ENCODE peak calls at places on chromosomes 11 and 22, in nine cellular contexts. One of them, this sample, is unnamed.

GRCh38 chr11:42462558-42463310 is 849.1 kb upstream of the API5 start:
- DNase-seq in colonic mucosa: no peak
- DNase-seq in cardiac muscle cell: peak; percentile 57
- DNase-seq in psoas muscle: no peak
- DNase-seq in dorsolateral prefrontal cortex: no peak
- DNase-seq in BE2C: no peak
- DNase-seq in mucosa of descending colon: no peak
- DNase-seq in OCI-LY7: no peak
- DNase-seq in MM.1S: no peak
- DNase-seq in this sample: peak; percentile 27

GRCh38 chr11:11444027-11444799 is 91.2 kb upstream of the CSNK2A3 start:
- DNase-seq in colonic mucosa: no peak
- DNase-seq in cardiac muscle cell: peak; percentile 55
- DNase-seq in psoas muscle: no peak
- DNase-seq in dorsolateral prefrontal cortex: no peak
- DNase-seq in BE2C: no peak
- DNase-seq in mucosa of descending colon: no peak
- DNase-seq in OCI-LY7: no peak
- DNase-seq in MM.1S: no peak
- DNase-seq in this sample: peak; percentile 15

GRCh38 chr11:107526197-107526596 is 39.3 kb downstream of the ALKBH8 start:
- DNase-seq in colonic mucosa: no peak
- DNase-seq in cardiac muscle cell: no peak
- DNase-seq in psoas muscle: no peak
- DNase-seq in dorsolateral prefrontal cortex: no peak
- DNase-seq in BE2C: no peak
- DNase-seq in mucosa of descending colon: no peak
- DNase-seq in OCI-LY7: no peak
- DNase-seq in MM.1S: no peak
- DNase-seq in this sample: no peak

GRCh38 chr11:89498845-89499448 is 7.8 kb upstream of the NOX4 start:
- DNase-seq in colonic mucosa: no peak
- DNase-seq in cardiac muscle cell: no peak
- DNase-seq in psoas muscle: no peak
- DNase-seq in dorsolateral prefrontal cortex: no peak
- DNase-seq in BE2C: no peak
- DNase-seq in mucosa of descending colon: peak; percentile 15
- DNase-seq in OCI-LY7: no peak
- DNase-seq in MM.1S: no peak
- DNase-seq in this sample: no peak

GRCh38 chr22:41915035-41915782 is at the start of gene SHISA8:
- DNase-seq in colonic mucosa: peak; percentile 58
- DNase-seq in cardiac muscle cell: peak; percentile 64
- DNase-seq in psoas muscle: peak; percentile 66
- DNase-seq in dorsolateral prefrontal cortex: peak; percentile 52
- DNase-seq in BE2C: peak; percentile 60
- DNase-seq in mucosa of descending colon: peak; percentile 57
- DNase-seq in OCI-LY7: no peak
- DNase-seq in MM.1S: peak; percentile 42
- DNase-seq in this sample: no peak

GRCh38 chr11:98729118-98729517 is 291.6 kb upstream of the CNTN5 start:
- DNase-seq in colonic mucosa: no peak
- DNase-seq in cardiac muscle cell: no peak
- DNase-seq in psoas muscle: no peak
- DNase-seq in dorsolateral prefrontal cortex: no peak
- DNase-seq in BE2C: no peak
- DNase-seq in mucosa of descending colon: no peak
- DNase-seq in OCI-LY7: no peak
- DNase-seq in MM.1S: no peak
- DNase-seq in this sample: no peak

GRCh38 chr11:77065878-77066228 is 918 bp upstream of the CAPN5 start:
- DNase-seq in colonic mucosa: peak; percentile 74
- DNase-seq in cardiac muscle cell: peak; percentile 86
- DNase-seq in psoas muscle: peak; percentile 69
- DNase-seq in dorsolateral prefrontal cortex: no peak
- DNase-seq in BE2C: no peak
- DNase-seq in mucosa of descending colon: peak; percentile 68
- DNase-seq in OCI-LY7: no peak
- DNase-seq in MM.1S: no peak
- DNase-seq in this sample: no peak

GRCh38 chr11:132632641-132633124 is 899.6 kb downstream of the OPCML start:
- DNase-seq in colonic mucosa: no peak
- DNase-seq in cardiac muscle cell: peak; percentile 94
- DNase-seq in psoas muscle: no peak
- DNase-seq in dorsolateral prefrontal cortex: no peak
- DNase-seq in BE2C: no peak
- DNase-seq in mucosa of descending colon: no peak
- DNase-seq in OCI-LY7: no peak
- DNase-seq in MM.1S: no peak
- DNase-seq in this sample: peak; percentile 93

GRCh38 chr11:68317147-68317785 is 4.9 kb downstream of the LRP5 start:
- DNase-seq in colonic mucosa: no peak
- DNase-seq in cardiac muscle cell: no peak
- DNase-seq in psoas muscle: no peak
- DNase-seq in dorsolateral prefrontal cortex: no peak
- DNase-seq in BE2C: no peak
- DNase-seq in mucosa of descending colon: no peak
- DNase-seq in OCI-LY7: no peak
- DNase-seq in MM.1S: no peak
- DNase-seq in this sample: no peak

GRCh38 chr11:77747381-77747969 is 73.0 kb downstream of the RSF1 start:
- DNase-seq in colonic mucosa: no peak
- DNase-seq in cardiac muscle cell: peak; percentile 60
- DNase-seq in psoas muscle: no peak
- DNase-seq in dorsolateral prefrontal cortex: no peak
- DNase-seq in BE2C: no peak
- DNase-seq in mucosa of descending colon: no peak
- DNase-seq in OCI-LY7: no peak
- DNase-seq in MM.1S: no peak
- DNase-seq in this sample: no peak

DNA sequence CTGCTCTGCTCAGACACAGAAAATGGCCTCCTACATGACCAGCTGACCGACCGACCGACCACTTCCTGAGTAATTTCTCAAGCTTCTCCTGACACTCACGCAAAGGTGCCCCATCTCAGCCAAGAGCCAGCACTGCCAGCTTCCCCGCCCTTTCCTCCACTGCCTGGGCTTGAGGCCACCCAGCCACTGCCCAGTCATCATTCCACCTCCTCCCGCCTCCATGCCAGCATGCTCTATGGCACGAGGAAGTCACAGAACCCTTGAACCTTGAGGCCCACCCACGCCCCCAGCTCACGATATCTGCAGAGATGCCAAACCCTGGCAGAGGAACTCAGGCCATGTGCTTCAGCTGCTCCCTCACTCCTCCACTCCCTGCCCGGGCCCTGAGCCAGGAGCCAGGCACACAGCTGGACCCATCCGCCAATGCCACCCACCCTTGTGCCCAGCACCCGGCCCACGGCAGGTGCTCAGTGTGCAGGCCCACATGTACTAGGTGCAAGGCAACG is 14.0 kb downstream of the KIAA0930 start:
- DNase-seq in colonic mucosa: no peak
- DNase-seq in cardiac muscle cell: peak; percentile 43
- DNase-seq in psoas muscle: peak; percentile 58
- DNase-seq in dorsolateral prefrontal cortex: peak; percentile 82
- DNase-seq in BE2C: no peak
- DNase-seq in mucosa of descending colon: no peak
- DNase-seq in OCI-LY7: no peak
- DNase-seq in MM.1S: no peak
- DNase-seq in this sample: no peak
- H3K4me3 ChIP-seq in colonic mucosa: no peak overlapping the region
- H3K4me3 ChIP-seq in cardiac muscle cell: no peak overlapping the region
- H3K4me3 ChIP-seq in psoas muscle: no peak overlapping the region
- H3K4me3 ChIP-seq in dorsolateral prefrontal cortex: no peak overlapping the region
- H3K4me3 ChIP-seq in BE2C: no peak overlapping the region
- H3K4me3 ChIP-seq in mucosa of descending colon: no peak overlapping the region
- H3K4me3 ChIP-seq in OCI-LY7: no peak overlapping the region
- H3K4me3 ChIP-seq in MM.1S: no peak overlapping the region
- H3K4me3 ChIP-seq in this sample: no peak overlapping the region

GRCh38 chr11:66719111-66719872 is 9.7 kb downstream of the SPTBN2 start:
- DNase-seq in colonic mucosa: no peak
- DNase-seq in cardiac muscle cell: no peak
- DNase-seq in psoas muscle: no peak
- DNase-seq in dorsolateral prefrontal cortex: no peak
- DNase-seq in BE2C: no peak
- DNase-seq in mucosa of descending colon: no peak
- DNase-seq in OCI-LY7: no peak
- DNase-seq in MM.1S: no peak
- DNase-seq in this sample: no peak
- H3K4me3 ChIP-seq in colonic mucosa: no peak overlapping the region
- H3K4me3 ChIP-seq in cardiac muscle cell: no peak overlapping the region
- H3K4me3 ChIP-seq in psoas muscle: no peak overlapping the region
- H3K4me3 ChIP-seq in dorsolateral prefrontal cortex: no peak overlapping the region
- H3K4me3 ChIP-seq in BE2C: no peak overlapping the region
- H3K4me3 ChIP-seq in mucosa of descending colon: no peak overlapping the region
- H3K4me3 ChIP-seq in OCI-LY7: no peak overlapping the region
- H3K4me3 ChIP-seq in MM.1S: no peak overlapping the region
- H3K4me3 ChIP-seq in this sample: no peak overlapping the region

GRCh38 chr11:73353422-73353821 is 22.8 kb upstream of the RELT start:
- DNase-seq in colonic mucosa: no peak
- DNase-seq in cardiac muscle cell: no peak
- DNase-seq in psoas muscle: no peak
- DNase-seq in dorsolateral prefrontal cortex: no peak
- DNase-seq in BE2C: no peak
- DNase-seq in mucosa of descending colon: no peak
- DNase-seq in OCI-LY7: no peak
- DNase-seq in MM.1S: no peak
- DNase-seq in this sample: no peak
- H3K4me3 ChIP-seq in colonic mucosa: no peak overlapping the region
- H3K4me3 ChIP-seq in cardiac muscle cell: no peak overlapping the region
- H3K4me3 ChIP-seq in psoas muscle: no peak overlapping the region
- H3K4me3 ChIP-seq in dorsolateral prefrontal cortex: no peak overlapping the region
- H3K4me3 ChIP-seq in BE2C: no peak overlapping the region
- H3K4me3 ChIP-seq in mucosa of descending colon: no peak overlapping the region
- H3K4me3 ChIP-seq in OCI-LY7: no peak overlapping the region
- H3K4me3 ChIP-seq in MM.1S: no peak overlapping the region
- H3K4me3 ChIP-seq in this sample: no peak overlapping the region

GRCh38 chr11:46281374-46281831 is 3.9 kb downstream of the CREB3L1 start:
- DNase-seq in colonic mucosa: peak; percentile 87
- DNase-seq in cardiac muscle cell: peak; percentile 64
- DNase-seq in psoas muscle: no peak
- DNase-seq in dorsolateral prefrontal cortex: no peak
- DNase-seq in BE2C: no peak
- DNase-seq in mucosa of descending colon: peak; percentile 81
- DNase-seq in OCI-LY7: no peak
- DNase-seq in MM.1S: no peak
- DNase-seq in this sample: no peak
- H3K4me3 ChIP-seq in colonic mucosa: peak overlapping the region; percentile 72
- H3K4me3 ChIP-seq in cardiac muscle cell: no peak overlapping the region
- H3K4me3 ChIP-seq in psoas muscle: no peak overlapping the region
- H3K4me3 ChIP-seq in dorsolateral prefrontal cortex: no peak overlapping the region
- H3K4me3 ChIP-seq in BE2C: no peak overlapping the region
- H3K4me3 ChIP-seq in mucosa of descending colon: no peak overlapping the region
- H3K4me3 ChIP-seq in OCI-LY7: no peak overlapping the region
- H3K4me3 ChIP-seq in MM.1S: no peak overlapping the region
- H3K4me3 ChIP-seq in this sample: peak overlapping the region; percentile 97

GRCh38 chr22:21835378-21835777 is 32.1 kb downstream of the MAPK1 start:
- DNase-seq in colonic mucosa: no peak
- DNase-seq in cardiac muscle cell: no peak
- DNase-seq in psoas muscle: no peak
- DNase-seq in dorsolateral prefrontal cortex: no peak
- DNase-seq in BE2C: no peak
- DNase-seq in mucosa of descending colon: no peak
- DNase-seq in OCI-LY7: peak; percentile 21
- DNase-seq in MM.1S: no peak
- DNase-seq in this sample: no peak
- H3K4me3 ChIP-seq in colonic mucosa: no peak overlapping the region
- H3K4me3 ChIP-seq in cardiac muscle cell: no peak overlapping the region
- H3K4me3 ChIP-seq in psoas muscle: no peak overlapping the region
- H3K4me3 ChIP-seq in dorsolateral prefrontal cortex: no peak overlapping the region
- H3K4me3 ChIP-seq in BE2C: no peak overlapping the region
- H3K4me3 ChIP-seq in mucosa of descending colon: no peak overlapping the region
- H3K4me3 ChIP-seq in OCI-LY7: peak overlapping the region; percentile 58
- H3K4me3 ChIP-seq in MM.1S: no peak overlapping the region
- H3K4me3 ChIP-seq in this sample: no peak overlapping the region

GRCh38 chr11:27720277-27720830 is 20.1 kb upstream of the BDNF start:
- DNase-seq in colonic mucosa: peak; percentile 40
- DNase-seq in cardiac muscle cell: peak; percentile 78
- DNase-seq in psoas muscle: no peak
- DNase-seq in dorsolateral prefrontal cortex: no peak
- DNase-seq in BE2C: no peak
- DNase-seq in mucosa of descending colon: peak; percentile 72
- DNase-seq in OCI-LY7: no peak
- DNase-seq in MM.1S: no peak
- DNase-seq in this sample: no peak

GRCh38 chr11:27717801-27718229 is 17.6 kb upstream of the BDNF start:
- DNase-seq in colonic mucosa: no peak
- DNase-seq in cardiac muscle cell: peak; percentile 36
- DNase-seq in psoas muscle: no peak
- DNase-seq in dorsolateral prefrontal cortex: no peak
- DNase-seq in BE2C: no peak
- DNase-seq in mucosa of descending colon: no peak
- DNase-seq in OCI-LY7: no peak
- DNase-seq in MM.1S: no peak
- DNase-seq in this sample: no peak

GRCh38 chr11:27719575-27719925 is 19.3 kb upstream of the BDNF start:
- DNase-seq in colonic mucosa: no peak
- DNase-seq in cardiac muscle cell: no peak
- DNase-seq in psoas muscle: no peak
- DNase-seq in dorsolateral prefrontal cortex: no peak
- DNase-seq in BE2C: no peak
- DNase-seq in mucosa of descending colon: no peak
- DNase-seq in OCI-LY7: no peak
- DNase-seq in MM.1S: no peak
- DNase-seq in this sample: no peak

GRCh38 chr11:27718346-27718852 is 18.1 kb upstream of the BDNF start:
- DNase-seq in colonic mucosa: peak; percentile 18
- DNase-seq in cardiac muscle cell: peak; percentile 94
- DNase-seq in psoas muscle: no peak
- DNase-seq in dorsolateral prefrontal cortex: peak; percentile 49
- DNase-seq in BE2C: peak; percentile 30
- DNase-seq in mucosa of descending colon: no peak
- DNase-seq in OCI-LY7: no peak
- DNase-seq in MM.1S: no peak
- DNase-seq in this sample: peak; percentile 91

GRCh38 chr11:27718853-27719574 is 18.8 kb upstream of the BDNF start:
- DNase-seq in colonic mucosa: peak; percentile 17
- DNase-seq in cardiac muscle cell: peak; percentile 63
- DNase-seq in psoas muscle: no peak
- DNase-seq in dorsolateral prefrontal cortex: no peak
- DNase-seq in BE2C: peak; percentile 27
- DNase-seq in mucosa of descending colon: no peak
- DNase-seq in OCI-LY7: no peak
- DNase-seq in MM.1S: no peak
- DNase-seq in this sample: no peak
- H3K4me3 ChIP-seq in colonic mucosa: peak overlapping the region; percentile 19
- H3K4me3 ChIP-seq in cardiac muscle cell: peak overlapping the region; percentile 37
- H3K4me3 ChIP-seq in psoas muscle: peak overlapping the region; percentile 55
- H3K4me3 ChIP-seq in dorsolateral prefrontal cortex: peak overlapping the region; percentile 63
- H3K4me3 ChIP-seq in BE2C: peak overlapping the region; percentile 63
- H3K4me3 ChIP-seq in mucosa of descending colon: no peak overlapping the region
- H3K4me3 ChIP-seq in OCI-LY7: no peak overlapping the region
- H3K4me3 ChIP-seq in MM.1S: no peak overlapping the region
- H3K4me3 ChIP-seq in this sample: peak overlapping the region; percentile 78

DNA sequence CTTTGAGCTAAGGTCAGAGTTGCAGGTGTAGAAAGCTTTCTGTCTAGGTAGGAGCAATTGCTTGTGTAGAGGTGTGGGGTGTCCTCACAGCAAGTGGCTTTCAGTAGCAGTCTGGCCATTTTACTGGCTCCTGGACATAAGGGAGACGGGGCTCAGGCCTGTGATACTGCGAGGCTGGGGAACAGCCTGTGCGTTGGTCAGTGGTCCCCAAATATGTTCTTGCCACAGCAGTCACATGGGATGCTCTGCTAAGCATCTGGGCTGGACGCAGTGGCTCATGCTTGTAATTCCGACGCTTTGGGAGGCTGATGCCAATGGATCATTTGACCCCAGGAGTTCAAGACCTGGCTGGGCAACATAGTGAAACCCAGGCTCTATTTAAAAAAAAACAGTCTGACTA is 1.9 kb downstream of the MCM5 start:
- DNase-seq in colonic mucosa: no peak
- DNase-seq in cardiac muscle cell: no peak
- DNase-seq in psoas muscle: no peak
- DNase-seq in dorsolateral prefrontal cortex: no peak
- DNase-seq in BE2C: no peak
- DNase-seq in mucosa of descending colon: no peak
- DNase-seq in OCI-LY7: no peak
- DNase-seq in MM.1S: no peak
- DNase-seq in this sample: no peak
- H3K4me3 ChIP-seq in colonic mucosa: no peak overlapping the region
- H3K4me3 ChIP-seq in cardiac muscle cell: no peak overlapping the region
- H3K4me3 ChIP-seq in psoas muscle: no peak overlapping the region
- H3K4me3 ChIP-seq in dorsolateral prefrontal cortex: no peak overlapping the region
- H3K4me3 ChIP-seq in BE2C: no peak overlapping the region
- H3K4me3 ChIP-seq in mucosa of descending colon: no peak overlapping the region
- H3K4me3 ChIP-seq in OCI-LY7: peak overlapping the region; percentile 79
- H3K4me3 ChIP-seq in MM.1S: no peak overlapping the region
- H3K4me3 ChIP-seq in this sample: no peak overlapping the region